ENCODE peak calls at places on chromosomes 13 and 19, in eight cellular contexts. B is globus pallidus; A is Daoy; D is neural crest cell; Z is activated naive CD4-positive, alpha-beta T cell treated with anti-CD3 and anti-CD28 coated beads for 36 hours; W is left cardiac atrium; S is memory B cell; O is DMS79 treated with DMSO at 0.1 percent for 48 hours. Q is an unnamed sample.
A peak's percentile ranks its signal among the peaks of the same experiment; 100 is the strongest.

GRCh38 chr13:105278797-105279425 is 1256.6 kb downstream of the EFNB2 start:
- DNase-seq in W (no peak), B (no peak), O (no peak), Z (no peak), S (no peak), D (no peak), A (no peak), Q (no peak)

GRCh38 chr19:4229179-4229931 is at the start of gene EBI3:
- DNase-seq in W (no peak), Z (peak; percentile 90), B (no peak), D (peak; percentile 35), O (no peak), S (peak; percentile 57), A (peak; percentile 87), Q (peak; percentile 87)

GRCh38 chr19:51372649-51373504 is at the start of gene NKG7:
- DNase-seq in A (peak; percentile 27), S (no peak), D (no peak), W (no peak), O (no peak), Z (peak; percentile 87), B (no peak), Q (peak; percentile 92)

GRCh38 chr19:30227661-30228112 is 144.5 kb upstream of the ZNF536 start:
- DNase-seq in B (peak; percentile 86), Z (peak; percentile 70), W (peak; percentile 65), D (peak; percentile 79), S (peak; percentile 23), A (peak; percentile 90), O (peak; percentile 60), Q (peak; percentile 73)

GRCh38 chr13:87821512-87821911 is 150.3 kb downstream of the SLITRK5 start:
- DNase-seq in Z (no peak), O (no peak), S (no peak), W (no peak), D (no peak), A (no peak), B (no peak), Q (no peak)

GRCh38 chr13:74153316-74153715 is 19.1 kb upstream of the KLF12 start:
- DNase-seq in Z (no peak), D (no peak), S (no peak), O (no peak), B (no peak), W (no peak), A (no peak), Q (no peak)

GRCh38 chr19:41421973-41422372 is 5.2 kb downstream of the B3GNT8 start:
- DNase-seq in B (no peak), S (no peak), O (no peak), A (no peak), D (no peak), Z (no peak), W (no peak), Q (no peak)

GRCh38 chr19:3986260-3987041 is 1.2 kb upstream of the EEF2 start:
- DNase-seq in W (no peak), A (peak; percentile 78), B (peak; percentile 85), S (peak; percentile 52), Z (peak; percentile 81), D (no peak), O (peak; percentile 88), Q (peak; percentile 72)

GRCh38 chr19:47275866-47276461 is 1.3 kb downstream of the INAFM1 start:
- DNase-seq in A (peak; percentile 41), W (peak; percentile 73), S (no peak), B (no peak), O (no peak), D (no peak), Z (no peak), Q (no peak)

GRCh38 chr13:34941835-34942731 is at the start of gene NBEA:
- DNase-seq in A (peak; percentile 75), B (peak; percentile 72), D (peak; percentile 76), O (peak; percentile 74), W (peak; percentile 78), S (peak; percentile 88), Z (peak; percentile 70), Q (peak; percentile 73)

GRCh38 chr13:95509521-95510315 is 42.8 kb upstream of the CLDN10 start:
- DNase-seq in Z (no peak), W (no peak), O (no peak), D (no peak), B (no peak), A (peak; percentile 65), S (no peak), Q (no peak)

GRCh38 chr19:3403489-3404323 is 37.3 kb downstream of the NFIC start:
- DNase-seq in S (no peak), A (peak; percentile 81), O (no peak), D (no peak), B (peak; percentile 90), Z (no peak), W (peak; percentile 94), Q (no peak)

GRCh38 chr13:37360556-37360955 is 238.0 kb downstream of the POSTN start:
- DNase-seq in W (no peak), B (no peak), S (no peak), Z (no peak), A (no peak), O (no peak), D (no peak), Q (no peak)

GRCh38 chr19:55336101-55336500 is 3.6 kb upstream of the KMT5C start:
- DNase-seq in S (no peak), O (no peak), B (no peak), W (no peak), A (peak; percentile 52), Z (no peak), D (no peak), Q (no peak)

GRCh38 chr19:8512115-8512967 is 1.6 kb downstream of the ZNF414 start:
- DNase-seq in B (no peak), D (no peak), W (no peak), O (no peak), S (no peak), A (peak; percentile 49), Z (no peak), Q (peak; percentile 35)

GRCh38 chr19:49499030-49499670 is 2.9 kb downstream of the RPS11 start:
- DNase-seq in D (no peak), A (no peak), Z (peak; percentile 42), O (no peak), W (no peak), S (no peak), B (no peak), Q (peak; percentile 60)

GRCh38 chr19:12664406-12665280 is 1.9 kb downstream of the MAN2B1 start:
- DNase-seq in D (no peak), W (no peak), A (no peak), B (no peak), Z (no peak), S (no peak), O (no peak), Q (peak; percentile 25)

GRCh38 chr19:35211545-35212230 is 16.9 kb downstream of the FAM187B start:
- DNase-seq in Z (peak; percentile 79), O (no peak), A (no peak), B (no peak), D (no peak), S (peak; percentile 60), W (peak; percentile 74), Q (peak; percentile 83)

GRCh38 chr19:46159418-46159817 is 11.4 kb downstream of the IGFL2 start:
- DNase-seq in B (no peak), A (no peak), D (no peak), W (no peak), S (no peak), Z (no peak), O (no peak), Q (no peak)

GRCh38 chr13:113625965-113626661 is 31.9 kb downstream of the ATP4B start:
- DNase-seq in Z (no peak), O (no peak), A (no peak), S (no peak), B (no peak), W (no peak), D (no peak), Q (no peak)

GRCh38 chr13:32587014-32587773 is 942 bp downstream of the PDS5B start:
- DNase-seq in S (peak; percentile 55), D (peak; percentile 59), O (peak; percentile 39), A (peak; percentile 52), B (peak; percentile 81), Z (peak; percentile 71), W (peak; percentile 74), Q (peak; percentile 65)

GRCh38 chr19:43759515-43759914 is 4.8 kb upstream of the SMG9 start:
- DNase-seq in D (no peak), B (no peak), W (no peak), A (peak; percentile 76), S (no peak), Z (no peak), O (no peak), Q (no peak)

GRCh38 chr13:44618326-44618725 is 42.2 kb upstream of the TSC22D1 start:
- DNase-seq in S (no peak), Z (no peak), O (no peak), B (no peak), W (no peak), A (no peak), D (no peak), Q (no peak)

GRCh38 chr19:50717026-50717723 is 2.4 kb downstream of the SHANK1 start:
- DNase-seq in A (no peak), B (no peak), D (no peak), S (no peak), W (no peak), Z (no peak), O (no peak), Q (no peak)

GRCh38 chr13:30082391-30082790 is 225.0 kb downstream of the KATNAL1 start:
- DNase-seq in S (no peak), D (no peak), W (no peak), A (no peak), Z (no peak), O (no peak), B (no peak), Q (no peak)

GRCh38 chr19:14432817-14433453 is at the start of gene PKN1:
- DNase-seq in O (peak; percentile 55), Z (peak; percentile 33), S (peak; percentile 62), A (peak; percentile 65), D (peak; percentile 66), B (peak; percentile 53), W (peak; percentile 79), Q (peak; percentile 66)

GRCh38 chr13:51152713-51153112 is 41.6 kb upstream of the C13orf42 start:
- DNase-seq in D (no peak), S (no peak), A (peak; percentile 50), Z (no peak), W (no peak), O (no peak), B (no peak), Q (no peak)

GRCh38 chr13:23007430-23007829 is 173.3 kb upstream of the SGCG start:
- DNase-seq in S (no peak), O (no peak), B (no peak), A (no peak), D (no peak), Z (no peak), W (peak; percentile 26), Q (no peak)

GRCh38 chr13:99931462-99931861 is 40.1 kb downstream of the ZIC5 start:
- DNase-seq in O (no peak), D (no peak), B (no peak), A (no peak), W (no peak), Z (no peak), S (no peak), Q (no peak)

GRCh38 chr13:47334173-47334572 is 437.3 kb upstream of the HTR2A start:
- DNase-seq in A (peak; percentile 10), S (no peak), O (no peak), W (no peak), B (no peak), Z (no peak), D (no peak), Q (no peak)

GRCh38 chr13:41457589-41458186 is 338 bp downstream of the RGCC start:
- DNase-seq in O (no peak), S (peak; percentile 56), Z (peak; percentile 54), D (peak; percentile 3), A (peak; percentile 11), B (no peak), W (no peak), Q (peak; percentile 53)

GRCh38 chr19:43124360-43124759 is 41.9 kb upstream of the PSG2 start:
- DNase-seq in A (no peak), B (no peak), S (no peak), W (no peak), O (no peak), Z (no peak), D (no peak), Q (no peak)

GRCh38 chr13:30354481-30355404 is 47.4 kb upstream of the KATNAL1 start:
- DNase-seq in Z (no peak), D (no peak), A (no peak), W (no peak), B (no peak), S (no peak), O (no peak), Q (no peak)

Q was measured in activated CD4-positive, alpha-beta memory T cell treated with anti-CD3 and anti-CD28 coated beads for 36 hours.